ENCODE peak calls at places on chromosomes 7 and 10, in five cellular contexts. M is Calu3; H is transverse colon; R is CD4-positive, alpha-beta T cell; E is HFF-Myc. D is an unnamed sample.

GRCh38 chr10:133391249-133391635 is 2.7 kb upstream of the MTG1 start:
- DNase-seq in E (no peak), R (no peak), M (no peak), H (no peak), D (no peak)

GRCh38 chr10:14681305-14681704 is 93.4 kb downstream of the FAM107B start:
- DNase-seq in R (no peak), H (no peak), M (no peak), E (no peak), D (no peak)

GRCh38 chr7:38632411-38632810 is 1.2 kb upstream of the AMPH start:
- DNase-seq in R (no peak), H (no peak), E (no peak), M (no peak), D (no peak)

GRCh38 chr10:96896884-96897589 is 64.9 kb downstream of the LCOR start:
- DNase-seq in R (no peak), M (no peak), E (no peak), H (no peak), D (no peak)

GRCh38 chr7:100602889-100603696 is 930 bp downstream of the PCOLCE start:
- DNase-seq in H (peak), M (no peak), R (no peak), E (peak), D (no peak)

GRCh38 chr10:970311-971149 is 17.7 kb upstream of the GTPBP4 start:
- DNase-seq in M (no peak), E (no peak), R (no peak), H (no peak), D (no peak)

GRCh38 chr10:62924344-62924748 is 108.2 kb upstream of the EGR2 start:
- DNase-seq in H (peak), M (peak), R (no peak), E (no peak), D (no peak)

GRCh38 chr7:106844286-106844997 is 20.6 kb upstream of the PIK3CG start:
- DNase-seq in H (no peak), R (no peak), E (no peak), M (no peak), D (no peak)

GRCh38 chr7:120898710-120899499 is 41.0 kb upstream of the TSPAN12 start:
- DNase-seq in R (no peak), M (no peak), H (no peak), E (no peak), D (no peak)

GRCh38 chr7:93442478-93443224 is 131.9 kb downstream of the CALCR start:
- DNase-seq in R (peak), H (peak), E (peak), M (peak), D (no peak)

GRCh38 chr7:68014031-68014774 is 1017.6 kb downstream of the TYW1 start:
- DNase-seq in M (no peak), R (no peak), H (no peak), E (no peak), D (no peak)

GRCh38 chr7:143934526-143935340 is at the start of gene OR2F2:
- DNase-seq in R (no peak), E (no peak), M (no peak), H (no peak), D (no peak)

GRCh38 chr7:27147211-27148030 is at the start of gene HOXA6:
- DNase-seq in M (peak), E (no peak), H (peak), R (peak), D (peak)

GRCh38 chr10:22560391-22561239 is 153.8 kb downstream of the PIP4K2A start:
- DNase-seq in R (no peak), M (no peak), H (no peak), E (no peak), D (no peak)

GRCh38 chr10:30732671-30733070 is 103.1 kb upstream of the LYZL2 start:
- DNase-seq in R (no peak), M (no peak), E (no peak), H (no peak), D (no peak)

GRCh38 chr10:81179805-81180452 is 642.2 kb downstream of the SH2D4B start:
- DNase-seq in H (peak), R (no peak), E (no peak), M (peak), D (no peak)

GRCh38 chr7:15199482-15199881 is 296.9 kb upstream of the DGKB start:
- DNase-seq in E (no peak), R (no peak), H (no peak), M (no peak), D (no peak)

GRCh38 chr10:30068482-30069223 is 9.3 kb upstream of the JCAD start:
- DNase-seq in R (no peak), E (no peak), H (no peak), M (no peak), D (no peak)

GRCh38 chr7:63040336-63040735 is 958.3 kb upstream of the ZNF722 start:
- DNase-seq in H (no peak), M (no peak), R (no peak), E (no peak), D (peak)

GRCh38 chr7:79778786-79779382 is 325.4 kb upstream of the MAGI2 start:
- DNase-seq in R (no peak), M (no peak), E (peak), H (no peak), D (no peak)

GRCh38 chr7:29342761-29343160 is 148.2 kb downstream of the CHN2 start:
- DNase-seq in M (no peak), H (no peak), R (no peak), E (no peak), D (no peak)

GRCh38 chr7:47142169-47142866 is 439.6 kb downstream of the TNS3 start:
- DNase-seq in E (no peak), H (no peak), M (no peak), R (no peak), D (no peak)

DNA sequence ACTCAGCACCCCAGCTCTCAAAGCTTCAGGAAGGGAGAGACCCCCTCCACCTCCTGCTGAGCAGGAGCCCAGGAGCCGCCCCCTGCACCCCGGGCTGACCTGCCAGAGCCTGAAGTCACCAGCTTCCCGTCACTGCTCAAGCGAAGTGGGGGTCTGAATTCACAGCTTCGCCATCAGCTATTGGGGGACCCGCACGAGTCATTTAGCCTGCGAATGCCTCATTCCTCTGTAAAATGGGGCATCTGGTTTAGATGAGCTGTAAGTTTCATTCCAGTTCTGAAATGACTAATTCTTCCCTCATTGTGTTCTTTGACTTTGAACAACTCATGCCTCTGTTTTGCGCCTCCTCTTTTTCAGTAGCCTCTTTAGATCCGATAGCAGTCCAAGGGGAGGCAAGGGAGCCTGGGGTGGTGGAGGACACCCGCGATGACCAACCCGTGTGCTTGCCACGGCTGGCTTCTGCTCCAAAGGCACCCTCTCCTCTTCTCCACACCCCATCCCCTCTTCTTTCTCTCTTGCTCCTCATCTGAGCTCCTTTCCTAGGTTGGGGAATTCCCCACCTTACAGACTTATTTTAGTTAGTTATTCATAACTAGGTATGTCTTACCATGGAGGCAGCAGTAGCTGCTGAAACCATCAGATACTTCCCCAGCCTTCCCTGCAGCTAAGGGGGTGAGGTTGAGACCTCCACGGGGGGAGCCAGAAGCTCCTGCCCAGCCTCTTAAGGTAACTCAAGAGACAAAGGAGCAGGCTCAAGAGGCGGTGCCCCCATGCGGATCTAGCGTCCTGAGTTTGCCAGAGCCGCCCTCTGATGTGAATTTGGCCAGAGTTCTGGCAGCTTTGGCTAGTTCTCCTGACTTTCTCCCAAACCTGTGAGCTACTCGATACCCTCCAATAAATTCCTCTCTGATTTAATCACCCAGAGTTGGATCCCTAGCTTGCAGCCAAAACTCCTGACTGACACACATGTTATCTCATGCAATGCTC is 47.7 kb downstream of the RBM17 start:
- DNase-seq in R (no peak), M (no peak), E (peak), H (no peak), D (no peak)
- TF ChIP-seq CTCF in R (no peak), M (no peak), E (peak), H (no peak), D (no peak)

DNA sequence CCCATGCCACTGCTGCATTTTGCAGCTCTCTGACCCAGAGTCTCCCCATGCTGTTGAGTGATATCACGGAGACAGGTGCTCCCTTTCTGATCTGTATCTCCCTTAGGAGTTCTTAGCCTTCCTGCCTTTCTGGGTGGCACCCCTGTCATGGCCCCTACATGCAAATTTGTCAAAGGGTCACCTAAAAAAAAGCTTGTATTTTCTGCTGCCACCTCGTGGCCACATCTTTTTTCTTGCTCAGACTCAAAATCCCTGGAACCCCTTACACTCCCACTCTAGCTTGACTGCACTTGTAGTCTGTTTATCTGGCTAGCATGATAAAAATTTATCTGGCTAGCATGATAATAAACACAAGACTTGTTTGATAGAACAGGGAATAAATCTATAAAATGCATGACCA is 809.1 kb downstream of the SORCS1 start:
- DNase-seq in H (no peak), E (no peak), M (no peak), R (no peak), D (no peak)
- TF ChIP-seq CTCF in H (no peak), E (peak), M (peak), R (no peak), D (peak)

GRCh38 chr10:3523309-3524050 is 261.5 kb downstream of the KLF6 start:
- DNase-seq in E (no peak), H (no peak), R (no peak), M (no peak), D (no peak)

GRCh38 chr10:3525832-3526449 is 259.1 kb downstream of the KLF6 start:
- DNase-seq in R (no peak), M (peak), H (peak), E (peak), D (no peak)

GRCh38 chr10:3526721-3527120 is 258.3 kb downstream of the KLF6 start:
- DNase-seq in E (no peak), H (no peak), M (no peak), R (no peak), D (no peak)

GRCh38 chr10:3527144-3527543 is 257.9 kb downstream of the KLF6 start:
- DNase-seq in H (no peak), E (no peak), M (no peak), R (no peak), D (no peak)

GRCh38 chr10:3524086-3524960 is 260.7 kb downstream of the KLF6 start:
- DNase-seq in E (no peak), M (no peak), R (no peak), H (no peak), D (no peak)
- TF ChIP-seq CTCF in E (no peak), M (no peak), R (no peak), H (no peak), D (no peak)

DNA sequence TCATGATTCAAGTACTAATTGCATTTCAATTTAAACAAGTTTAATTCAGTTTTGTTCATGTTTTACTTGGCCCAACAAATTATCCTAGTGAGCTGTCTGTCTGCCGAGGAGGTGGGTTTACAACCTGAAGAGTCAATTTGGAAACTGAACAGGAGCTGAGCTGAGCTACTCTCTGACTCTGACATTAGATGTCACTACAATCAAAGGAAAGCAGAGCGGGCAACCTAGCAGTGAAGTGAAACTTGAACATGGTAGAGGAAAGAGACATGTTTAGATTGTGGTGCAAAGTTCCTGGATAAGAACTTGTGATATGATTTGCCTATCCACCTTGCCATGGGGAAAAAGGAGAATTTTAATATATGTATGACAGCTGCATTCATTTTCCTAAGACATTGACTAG is 9.6 kb upstream of the AGR3 start:
- DNase-seq in H (peak), M (peak), R (no peak), E (peak), D (no peak)
- TF ChIP-seq CTCF in H (peak), M (peak), R (no peak), E (peak), D (peak)

GRCh38 chr10:17410907-17411306 is 43.5 kb downstream of the ST8SIA6 start:
- DNase-seq in H (no peak), R (no peak), M (no peak), E (no peak), D (no peak)

GRCh38 chr10:17416442-17417211 is 37.8 kb downstream of the ST8SIA6 start:
- DNase-seq in R (no peak), H (no peak), M (no peak), E (no peak), D (no peak)

GRCh38 chr10:17412323-17412722 is 42.1 kb downstream of the ST8SIA6 start:
- DNase-seq in H (no peak), M (peak), R (no peak), E (no peak), D (no peak)

GRCh38 chr10:17418249-17418648 is 36.1 kb downstream of the ST8SIA6 start:
- DNase-seq in H (no peak), M (no peak), R (no peak), E (no peak), D (no peak)

DNA sequence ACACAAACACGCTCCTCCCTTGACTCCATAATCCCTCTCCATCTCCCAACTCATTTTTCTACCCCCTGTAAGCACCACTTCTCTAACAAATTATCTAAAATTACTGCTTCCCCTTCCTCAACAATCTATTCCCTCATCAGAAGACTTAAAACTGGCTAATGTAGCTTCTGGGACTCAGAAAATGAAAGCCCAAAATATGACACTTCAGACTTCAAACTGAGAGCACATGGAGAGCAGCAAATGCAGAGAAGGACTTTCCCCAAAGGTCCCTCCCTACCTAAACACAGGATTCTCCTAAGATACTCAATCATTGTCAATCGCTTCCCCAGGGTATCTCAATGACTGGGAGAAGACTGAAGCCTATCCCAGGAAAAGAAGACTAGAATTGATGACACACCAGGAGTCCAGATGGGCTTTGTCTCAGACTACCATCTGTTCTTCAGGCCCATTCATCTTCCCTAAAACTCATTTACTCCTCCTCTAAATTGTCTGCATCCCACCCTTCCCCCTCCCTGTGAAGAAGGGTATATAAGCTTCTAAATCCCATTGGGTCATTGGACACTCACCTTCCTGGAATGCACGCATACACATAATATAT is 39.2 kb downstream of the ST8SIA6 start:
- DNase-seq in R (no peak), M (no peak), E (no peak), H (no peak), D (no peak)
- TF ChIP-seq CTCF in R (no peak), M (no peak), E (no peak), H (no peak), D (no peak)

GRCh38 chr7:91194841-91195240 is 69.4 kb upstream of the FZD1 start:
- DNase-seq in H (no peak), R (no peak), M (no peak), E (no peak), D (no peak)

GRCh38 chr7:91198371-91198770 is 65.9 kb upstream of the FZD1 start:
- DNase-seq in M (no peak), E (no peak), R (no peak), H (no peak), D (no peak)

GRCh38 chr7:91191771-91192170 is 72.5 kb upstream of the FZD1 start:
- DNase-seq in R (no peak), H (no peak), M (no peak), E (no peak), D (no peak)

GRCh38 chr7:91193141-91193540 is 71.1 kb upstream of the FZD1 start:
- DNase-seq in M (no peak), R (no peak), E (no peak), H (no peak), D (no peak)

DNA sequence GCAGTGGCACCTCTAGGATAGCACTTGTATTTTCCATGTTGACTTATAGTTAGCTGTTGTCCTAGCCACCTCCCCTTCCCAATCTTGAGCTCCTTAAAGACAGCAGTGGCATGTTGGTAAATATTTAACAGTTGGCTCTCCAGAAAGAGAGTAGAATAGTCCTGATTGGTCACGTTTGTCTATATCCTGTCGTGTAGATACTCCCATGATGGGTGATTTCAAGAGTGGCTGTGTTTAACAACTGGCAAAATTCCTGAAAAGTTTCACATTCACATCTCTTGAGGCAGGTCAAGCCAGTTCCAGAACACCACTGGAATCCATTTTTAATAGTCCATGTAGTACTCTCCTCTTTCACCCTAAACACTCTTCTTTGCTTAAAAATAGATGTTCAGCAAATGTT is 68.2 kb upstream of the FZD1 start:
- DNase-seq in M (no peak), R (no peak), E (no peak), H (no peak), D (no peak)
- TF ChIP-seq CTCF in M (no peak), R (no peak), E (no peak), H (no peak), D (no peak)

GRCh38 chr7:1593091-1593866 is 23.4 kb upstream of the PSMG3 start:
- DNase-seq in R (no peak), M (peak), E (no peak), H (no peak), D (no peak)
- TF ChIP-seq CTCF in R (no peak), M (peak), E (peak), H (peak), D (peak)

D was measured in type B pancreatic cell.